ENCODE peak calls at places on chromosomes 11 and 22, in four cellular contexts. O is AG04449, Y is IMR-90, H is neuronal stem cell. M is an unnamed sample.

GRCh38 chr22:17914474-17914873 is 109.9 kb downstream of the MICAL3 start:
- DNase-seq in O (no peak), Y (no peak), H (no peak), M (no peak)

GRCh38 chr11:44595964-44596381 is 30.5 kb downstream of the CD82 start:
- DNase-seq in O (no peak), Y (no peak), H (no peak), M (no peak)

GRCh38 chr22:50261615-50262459 is at the start of gene MAPK12:
- DNase-seq in O (no peak), Y (no peak), H (peak; percentile 71), M (no peak)

GRCh38 chr11:18791175-18792065 is at the start of gene PTPN5:
- DNase-seq in O (no peak), Y (no peak), H (peak; percentile 70), M (no peak)

GRCh38 chr11:69704508-69705245 is 855 bp upstream of the FGF19 start:
- DNase-seq in O (no peak), Y (no peak), H (peak; percentile 84), M (no peak)

GRCh38 chr22:17106785-17107546 is 14.2 kb downstream of the TMEM121B start:
- DNase-seq in O (no peak), Y (no peak), H (no peak), M (no peak)

GRCh38 chr11:23961503-23962338 is 535.1 kb upstream of the LUZP2 start:
- DNase-seq in O (no peak), Y (no peak), H (no peak), M (no peak)

GRCh38 chr11:78742430-78742829 is 167.8 kb upstream of the NARS2 start:
- DNase-seq in O (no peak), Y (peak; percentile 6), H (no peak), M (no peak)

GRCh38 chr11:6742260-6742659 is 29.5 kb downstream of the OR2AG2 start:
- DNase-seq in O (no peak), Y (no peak), H (no peak), M (no peak)

GRCh38 chr11:17423533-17424310 is 35.3 kb upstream of the KCNJ11 start:
- DNase-seq in O (no peak), Y (no peak), H (no peak), M (no peak)

GRCh38 chr11:123742334-123742733 is 874 bp upstream of the ZNF202 start:
- DNase-seq in O (no peak), Y (no peak), H (peak; percentile 17), M (no peak)

GRCh38 chr11:69524291-69524882 is 42.9 kb downstream of the LINC01488 start:
- DNase-seq in O (no peak), Y (peak; percentile 52), H (no peak), M (no peak)

GRCh38 chr11:61627831-61628753 is 47.2 kb upstream of the SYT7 start:
- DNase-seq in O (no peak), Y (peak; percentile 73), H (peak; percentile 67), M (peak; percentile 50)

GRCh38 chr22:45478108-45478771 is 24.4 kb upstream of the FBLN1 start:
- DNase-seq in O (peak; percentile 93), Y (peak; percentile 96), H (no peak), M (peak; percentile 89)

GRCh38 chr11:32466279-32466915 is 31.1 kb upstream of the WT1 start:
- DNase-seq in O (no peak), Y (no peak), H (no peak), M (no peak)

GRCh38 chr22:28977481-28977971 is 84.1 kb downstream of the C22orf31 start:
- DNase-seq in O (no peak), Y (no peak), H (no peak), M (no peak)
- H3K4me3 ChIP-seq in O (peak overlapping the region; percentile 32), Y (peak overlapping the region; percentile 9), H (no peak overlapping the region), M (no peak overlapping the region)

GRCh38 chr11:67102664-67103063 is 16.4 kb upstream of the KDM2A start:
- DNase-seq in O (no peak), Y (no peak), H (no peak), M (no peak)

GRCh38 chr11:67095214-67095507 is 23.9 kb upstream of the KDM2A start:
- DNase-seq in O (no peak), Y (no peak), H (no peak), M (no peak)

GRCh38 chr11:67098799-67099198 is 20.3 kb upstream of the KDM2A start:
- DNase-seq in O (no peak), Y (no peak), H (no peak), M (no peak)

DNA sequence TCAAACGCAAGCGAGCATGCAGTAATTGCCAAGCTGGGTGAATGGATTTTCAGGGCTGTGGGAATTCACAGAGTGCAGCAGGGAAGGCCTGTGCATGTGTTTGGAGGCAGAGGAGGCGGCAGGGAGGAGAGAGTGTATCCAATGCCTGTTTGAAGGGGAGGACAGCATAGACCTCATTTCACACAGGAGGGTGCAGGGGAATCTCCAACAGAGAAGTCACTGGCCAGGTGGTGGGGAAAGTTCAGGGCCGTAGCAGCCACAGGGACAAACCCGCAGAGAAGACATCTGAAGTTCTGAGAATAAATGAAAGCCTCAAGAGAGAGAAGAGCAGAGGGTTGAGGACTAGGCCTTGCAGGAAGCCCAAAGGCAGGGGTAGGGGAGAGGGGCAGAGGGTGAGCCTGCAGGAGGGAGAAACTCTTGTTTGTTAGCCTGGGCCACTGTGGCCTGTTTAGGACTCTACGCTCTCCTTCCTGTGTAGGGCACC is 19.2 kb upstream of the KDM2A start:
- DNase-seq in O (no peak), Y (no peak), H (no peak), M (no peak)
- H3K4me3 ChIP-seq in O (no peak overlapping the region), Y (no peak overlapping the region), H (peak overlapping the region; percentile 47), M (no peak overlapping the region)

GRCh38 chr22:20031732-20032406 is 11.0 kb downstream of the TANGO2 start:
- DNase-seq in O (no peak), Y (no peak), H (no peak), M (no peak)
- H3K4me3 ChIP-seq in O (no peak overlapping the region), Y (no peak overlapping the region), H (no peak overlapping the region), M (no peak overlapping the region)

DNA sequence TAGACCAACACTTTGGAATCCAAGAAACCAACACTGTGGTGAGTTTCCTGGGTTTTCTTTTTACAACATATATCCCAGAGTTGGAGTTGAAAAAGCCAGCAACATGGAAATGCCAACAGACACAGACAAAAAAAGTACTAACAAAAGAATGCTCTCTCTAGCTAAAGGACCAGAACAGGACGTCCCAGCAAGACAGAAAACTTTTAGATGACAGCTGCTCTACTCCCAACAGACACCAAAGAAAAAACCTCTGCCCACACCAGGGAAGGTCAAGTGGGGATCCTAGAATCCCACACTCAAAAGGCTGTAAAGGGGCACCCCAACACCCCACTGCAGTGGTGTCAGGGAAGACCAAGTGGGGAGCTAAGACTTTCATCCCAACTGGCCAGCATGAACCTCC is 23.3 kb downstream of the RRAS2 start:
- DNase-seq in O (no peak), Y (no peak), H (no peak), M (no peak)
- H3K4me3 ChIP-seq in O (no peak overlapping the region), Y (no peak overlapping the region), H (no peak overlapping the region), M (no peak overlapping the region)

GRCh38 chr11:92678212-92678611 is 291.2 kb upstream of the MTNR1B start:
- DNase-seq in O (no peak), Y (no peak), H (no peak), M (no peak)

GRCh38 chr11:92685049-92685448 is 284.4 kb upstream of the MTNR1B start:
- DNase-seq in O (no peak), Y (no peak), H (no peak), M (no peak)

GRCh38 chr11:92675810-92676209 is 293.6 kb upstream of the MTNR1B start:
- DNase-seq in O (no peak), Y (no peak), H (no peak), M (no peak)

GRCh38 chr11:92681606-92682005 is 287.8 kb upstream of the MTNR1B start:
- DNase-seq in O (no peak), Y (no peak), H (no peak), M (no peak)
- H3K4me3 ChIP-seq in O (no peak overlapping the region), Y (no peak overlapping the region), H (no peak overlapping the region), M (no peak overlapping the region)

M was measured in AG04450.